ENCODE peak calls at places on chromosomes 7 and 10, in six cellular contexts. W, J, C, H, A and S are unnamed samples.

GRCh38 chr7:122304604-122304975 is at the start of gene FEZF1:
- DNase-seq in W (peak; percentile 53), J (no peak), C (no peak), H (no peak), A (no peak), S (peak; percentile 58)

GRCh38 chr7:124777268-124777667 is 11.7 kb upstream of the GPR37 start:
- DNase-seq in W (no peak), J (no peak), C (no peak), H (no peak), A (no peak), S (no peak)

GRCh38 chr7:159034988-159035387 is 109.7 kb downstream of the VIPR2 start:
- DNase-seq in W (no peak), J (peak; percentile 6), C (no peak), H (no peak), A (no peak), S (no peak)

GRCh38 chr10:63114031-63114814 is 18.9 kb upstream of the NRBF2 start:
- DNase-seq in W (no peak), J (peak; percentile 80), C (peak; percentile 82), H (no peak), A (peak; percentile 81), S (peak; percentile 82)

GRCh38 chr10:11638055-11638698 is 26.7 kb upstream of the USP6NL start:
- DNase-seq in W (no peak), J (no peak), C (no peak), H (no peak), A (no peak), S (no peak)

GRCh38 chr7:156156734-156157408 is 344.6 kb upstream of the SHH start:
- DNase-seq in W (peak; percentile 54), J (peak; percentile 47), C (no peak), H (peak; percentile 46), A (no peak), S (no peak)

GRCh38 chr10:5691786-5692185 is 7.1 kb downstream of the TASOR2 start:
- DNase-seq in W (no peak), J (no peak), C (no peak), H (no peak), A (no peak), S (no peak)

GRCh38 chr7:84247591-84247990 is 53.0 kb upstream of the SEMA3A start:
- DNase-seq in W (no peak), J (no peak), C (no peak), H (no peak), A (no peak), S (no peak)

GRCh38 chr7:115812796-115813195 is 217.8 kb downstream of the TFEC start:
- DNase-seq in W (no peak), J (no peak), C (no peak), H (no peak), A (no peak), S (no peak)

GRCh38 chr7:138879356-138879755 is 81.4 kb upstream of the ATP6V0A4 start:
- DNase-seq in W (no peak), J (no peak), C (no peak), H (no peak), A (no peak), S (no peak)

GRCh38 chr7:25353191-25353590 is 124.9 kb upstream of the NPVF start:
- DNase-seq in W (no peak), J (no peak), C (no peak), H (no peak), A (no peak), S (no peak)

GRCh38 chr10:22433875-22434274 is 88.6 kb downstream of the SPAG6 start:
- DNase-seq in W (peak; percentile 31), J (no peak), C (no peak), H (no peak), A (no peak), S (no peak)

GRCh38 chr7:28078036-28078901 is 102.3 kb downstream of the JAZF1 start:
- DNase-seq in W (peak; percentile 16), J (peak; percentile 50), C (no peak), H (no peak), A (no peak), S (no peak)

GRCh38 chr10:99682752-99683151 is 23.4 kb downstream of the ENTPD7 start:
- DNase-seq in W (peak; percentile 29), J (no peak), C (no peak), H (no peak), A (no peak), S (peak; percentile 14)

GRCh38 chr10:111551001-111551400 is 474.2 kb downstream of the ADRA2A start:
- DNase-seq in W (no peak), J (no peak), C (no peak), H (no peak), A (no peak), S (no peak)

GRCh38 chr10:49158399-49158798 is 24.6 kb upstream of the FAM170B start:
- DNase-seq in W (no peak), J (no peak), C (no peak), H (no peak), A (no peak), S (no peak)

GRCh38 chr7:29158748-29159147 is 12.4 kb upstream of the CPVL start:
- DNase-seq in W (no peak), J (no peak), C (no peak), H (no peak), A (no peak), S (no peak)

GRCh38 chr7:1810961-1811849 is 141.1 kb downstream of the ELFN1 start:
- DNase-seq in W (no peak), J (no peak), C (peak; percentile 35), H (no peak), A (no peak), S (no peak)

GRCh38 chr10:48627984-48628609 is 23.2 kb upstream of the ARHGAP22 start:
- DNase-seq in W (no peak), J (no peak), C (no peak), H (no peak), A (no peak), S (no peak)

GRCh38 chr10:114806572-114807391 is 14.8 kb upstream of the FHIP2A start:
- DNase-seq in W (no peak), J (no peak), C (no peak), H (no peak), A (no peak), S (no peak)

GRCh38 chr10:119235381-119235780 is 28.0 kb downstream of the GRK5 start:
- DNase-seq in W (no peak), J (no peak), C (no peak), H (no peak), A (no peak), S (no peak)

GRCh38 chr10:71729023-71729649 is 9.6 kb upstream of the C10orf105 start:
- DNase-seq in W (no peak), J (peak; percentile 79), C (peak; percentile 81), H (no peak), A (peak; percentile 60), S (peak; percentile 53)

GRCh38 chr7:42843209-42843800 is 68.6 kb downstream of the C7orf25 start:
- DNase-seq in W (peak; percentile 8), J (peak; percentile 44), C (no peak), H (no peak), A (no peak), S (peak; percentile 26)

GRCh38 chr10:132388901-132389630 is 7.9 kb upstream of the PWWP2B start:
- DNase-seq in W (no peak), J (peak; percentile 48), C (peak; percentile 83), H (no peak), A (peak; percentile 59), S (no peak)

GRCh38 chr10:34933676-34934075 is 118.6 kb upstream of the PARD3 start:
- DNase-seq in W (no peak), J (no peak), C (no peak), H (no peak), A (no peak), S (peak; percentile 53)

DNA sequence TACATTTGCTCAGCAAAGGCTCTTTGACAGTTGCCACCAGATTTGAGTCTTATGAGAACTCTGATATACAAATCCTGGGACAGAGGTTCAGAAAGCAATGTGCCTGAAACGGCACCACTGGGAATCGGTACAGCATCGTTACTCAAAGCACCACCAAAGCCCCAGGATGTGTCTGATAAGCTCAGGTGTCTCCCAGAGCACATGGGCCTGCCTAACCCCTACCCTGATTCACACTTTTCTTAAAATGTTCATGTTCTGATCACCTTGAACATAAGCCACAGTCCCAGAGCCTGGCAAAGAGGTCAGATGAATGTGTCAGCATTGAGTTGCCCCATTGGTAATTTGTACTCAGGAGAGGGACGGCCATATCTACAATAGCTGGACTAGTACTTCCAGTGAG is 545.8 kb upstream of the AUTS2 start:
- DNase-seq in W (no peak), J (no peak), C (no peak), H (no peak), A (no peak), S (no peak)
- H3K9me3 ChIP-seq in W (peaks cover 3% of the 10 kb centered on the region), J (no peaks in the 10 kb centered on the region), C (no peaks in the 10 kb centered on the region), H (no peaks in the 10 kb centered on the region), A (no peaks in the 10 kb centered on the region), S (no peaks in the 10 kb centered on the region)

DNA sequence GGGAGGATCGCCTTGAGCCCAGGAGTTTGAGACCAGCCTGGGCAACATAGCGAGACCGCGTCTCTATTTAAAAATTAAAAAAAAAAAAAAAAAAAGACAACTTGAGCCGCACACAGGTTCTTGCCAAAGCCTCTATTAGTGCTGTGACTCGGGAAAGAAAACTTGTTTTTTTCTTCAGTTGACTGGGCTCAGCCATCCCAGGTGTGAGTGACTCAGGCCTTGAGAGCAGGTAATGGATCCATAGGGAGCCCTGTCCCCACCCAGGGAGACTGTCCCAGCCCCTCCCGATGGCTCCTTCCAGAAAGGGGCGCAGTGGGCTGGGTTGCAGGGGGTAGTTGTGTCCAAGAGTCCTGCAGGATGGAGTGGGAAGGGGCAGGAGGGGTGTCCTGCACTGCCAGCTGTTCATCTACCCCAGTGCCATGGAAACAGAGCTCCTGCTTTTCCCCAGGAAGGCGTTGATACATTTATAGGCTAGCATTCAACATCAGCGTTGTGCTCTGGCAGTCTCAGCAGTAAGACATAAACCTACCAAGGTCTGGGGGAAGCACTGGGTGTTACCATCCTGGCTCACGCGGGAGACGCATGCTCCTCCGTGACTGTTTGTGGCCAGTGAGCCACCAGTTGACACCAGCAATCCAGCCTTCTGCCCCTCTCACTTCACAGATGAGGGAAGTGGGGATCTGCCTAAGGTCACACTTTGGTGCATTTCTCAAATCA is 126.6 kb downstream of the CUX1 start:
- DNase-seq in W (no peak), J (no peak), C (no peak), H (no peak), A (no peak), S (no peak)
- TF ChIP-seq POLR2AphosphoS5 in W (no peak), J (no peak), C (no peak), H (no peak), A (no peak), S (no peak)

GRCh38 chr10:127619550-127619949 is 70.4 kb downstream of the NPS start:
- DNase-seq in W (no peak), J (no peak), C (no peak), H (no peak), A (no peak), S (no peak)
- H3K27me3 ChIP-seq in W (peaks cover 37% of the 10 kb centered on the region), J (no peaks in the 10 kb centered on the region), C (no peaks in the 10 kb centered on the region), H (peaks cover 5% of the 10 kb centered on the region), A (no peaks in the 10 kb centered on the region), S (peaks cover 3% of the 10 kb centered on the region)

GRCh38 chr10:81949283-81949682 is 74.3 kb downstream of the NRG3 start:
- DNase-seq in W (no peak), J (no peak), C (no peak), H (no peak), A (no peak), S (no peak)

GRCh38 chr10:81950358-81950757 is 75.4 kb downstream of the NRG3 start:
- DNase-seq in W (no peak), J (no peak), C (no peak), H (no peak), A (no peak), S (no peak)

GRCh38 chr10:81957976-81958375 is 83.0 kb downstream of the NRG3 start:
- DNase-seq in W (no peak), J (no peak), C (no peak), H (no peak), A (no peak), S (no peak)

GRCh38 chr10:81959016-81959415 is 84.0 kb downstream of the NRG3 start:
- DNase-seq in W (no peak), J (no peak), C (no peak), H (no peak), A (no peak), S (no peak)

GRCh38 chr10:81953420-81953819 is 78.4 kb downstream of the NRG3 start:
- DNase-seq in W (no peak), J (no peak), C (no peak), H (no peak), A (no peak), S (no peak)
- H3K9me3 ChIP-seq in W (peaks cover 20% of the 10 kb centered on the region), J (no peaks in the 10 kb centered on the region), C (no peaks in the 10 kb centered on the region), H (no peaks in the 10 kb centered on the region), A (no peaks in the 10 kb centered on the region), S (no peaks in the 10 kb centered on the region)